ENCODE peak calls at places on chromosome 2, in nine cellular contexts. One of them, this sample, is unnamed.

GRCh38 chr2:20227894-20228505 is 3.1 kb upstream of the SDC1 start:
- DNase-seq in IMR-90: no peak
- DNase-seq in A549: no peak
- DNase-seq in uterus: no peak
- DNase-seq in Peyer's patch: no peak
- DNase-seq in tibial nerve: no peak
- DNase-seq in HCT116: no peak
- DNase-seq in adrenal gland: no peak
- DNase-seq in stomach: no peak
- DNase-seq in this sample: no peak

GRCh38 chr2:61423714-61424113 is 47.2 kb downstream of the USP34 start:
- DNase-seq in tibial nerve: no peak
- DNase-seq in adrenal gland: no peak
- DNase-seq in Peyer's patch: no peak
- DNase-seq in stomach: no peak
- DNase-seq in uterus: no peak
- DNase-seq in A549: peak; percentile 41
- DNase-seq in IMR-90: peak; percentile 69
- DNase-seq in HCT116: no peak
- DNase-seq in this sample: no peak

GRCh38 chr2:21800356-21800755 is 676.6 kb downstream of the TDRD15 start:
- DNase-seq in Peyer's patch: no peak
- DNase-seq in uterus: no peak
- DNase-seq in A549: no peak
- DNase-seq in IMR-90: peak; percentile 67
- DNase-seq in tibial nerve: no peak
- DNase-seq in stomach: no peak
- DNase-seq in adrenal gland: no peak
- DNase-seq in HCT116: no peak
- DNase-seq in this sample: no peak

GRCh38 chr2:198517961-198518360 is 713.6 kb downstream of the PLCL1 start:
- DNase-seq in IMR-90: no peak
- DNase-seq in HCT116: no peak
- DNase-seq in adrenal gland: no peak
- DNase-seq in A549: no peak
- DNase-seq in uterus: no peak
- DNase-seq in Peyer's patch: no peak
- DNase-seq in stomach: no peak
- DNase-seq in tibial nerve: no peak
- DNase-seq in this sample: no peak

GRCh38 chr2:15832310-15832709 is 108.0 kb upstream of the MYCN start:
- DNase-seq in IMR-90: no peak
- DNase-seq in HCT116: no peak
- DNase-seq in uterus: no peak
- DNase-seq in Peyer's patch: no peak
- DNase-seq in A549: no peak
- DNase-seq in tibial nerve: no peak
- DNase-seq in adrenal gland: no peak
- DNase-seq in stomach: no peak
- DNase-seq in this sample: no peak

GRCh38 chr2:101344173-101344572 is 35.7 kb upstream of the RNF149 start:
- DNase-seq in A549: no peak
- DNase-seq in stomach: no peak
- DNase-seq in adrenal gland: no peak
- DNase-seq in IMR-90: no peak
- DNase-seq in Peyer's patch: no peak
- DNase-seq in tibial nerve: no peak
- DNase-seq in HCT116: no peak
- DNase-seq in uterus: no peak
- DNase-seq in this sample: no peak

GRCh38 chr2:84891355-84892010 is 10.6 kb upstream of the TRABD2A start:
- DNase-seq in HCT116: no peak
- DNase-seq in stomach: no peak
- DNase-seq in uterus: no peak
- DNase-seq in tibial nerve: no peak
- DNase-seq in adrenal gland: no peak
- DNase-seq in A549: no peak
- DNase-seq in Peyer's patch: no peak
- DNase-seq in IMR-90: no peak
- DNase-seq in this sample: no peak

GRCh38 chr2:232512557-232512956 is 7.6 kb upstream of the PRSS56 start:
- DNase-seq in uterus: no peak
- DNase-seq in tibial nerve: no peak
- DNase-seq in stomach: no peak
- DNase-seq in Peyer's patch: no peak
- DNase-seq in A549: no peak
- DNase-seq in adrenal gland: no peak
- DNase-seq in HCT116: no peak
- DNase-seq in IMR-90: no peak
- DNase-seq in this sample: no peak

GRCh38 chr2:46308081-46308480 is 10.9 kb downstream of the EPAS1 start:
- DNase-seq in adrenal gland: no peak
- DNase-seq in A549: no peak
- DNase-seq in Peyer's patch: no peak
- DNase-seq in IMR-90: no peak
- DNase-seq in uterus: no peak
- DNase-seq in stomach: no peak
- DNase-seq in tibial nerve: no peak
- DNase-seq in HCT116: no peak
- DNase-seq in this sample: no peak

GRCh38 chr2:222483513-222484039 is 59.2 kb downstream of the SGPP2 start:
- DNase-seq in uterus: no peak
- DNase-seq in stomach: no peak
- DNase-seq in IMR-90: no peak
- DNase-seq in Peyer's patch: no peak
- DNase-seq in tibial nerve: no peak
- DNase-seq in A549: no peak
- DNase-seq in HCT116: no peak
- DNase-seq in adrenal gland: no peak
- DNase-seq in this sample: no peak

GRCh38 chr2:207674826-207675225 is 36.6 kb upstream of the CCNYL1 start:
- DNase-seq in uterus: no peak
- DNase-seq in tibial nerve: no peak
- DNase-seq in stomach: no peak
- DNase-seq in IMR-90: no peak
- DNase-seq in HCT116: no peak
- DNase-seq in A549: peak; percentile 52
- DNase-seq in adrenal gland: no peak
- DNase-seq in Peyer's patch: no peak
- DNase-seq in this sample: no peak

DNA sequence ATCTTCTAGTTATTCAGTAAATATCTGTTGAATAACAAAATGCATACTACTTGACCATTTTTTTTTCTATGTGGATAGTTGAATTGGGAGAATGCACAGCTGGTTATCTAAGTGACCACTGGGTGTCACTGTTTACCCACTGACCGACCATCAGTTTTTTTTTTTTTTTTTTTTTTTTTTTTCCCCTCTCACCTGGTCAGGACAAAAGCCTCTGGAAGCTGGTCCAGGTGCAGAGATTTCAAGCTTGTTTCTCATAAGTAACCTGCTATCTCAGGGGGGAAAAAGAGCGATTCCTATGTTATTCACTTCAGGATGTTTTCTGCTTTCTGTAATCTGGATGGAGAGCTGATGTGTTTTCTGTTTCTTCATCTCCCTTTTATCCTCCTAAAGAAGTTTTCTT is 256.0 kb downstream of the DCDC2C start:
- DNase-seq in stomach: no peak
- DNase-seq in tibial nerve: no peak
- DNase-seq in uterus: no peak
- DNase-seq in IMR-90: peak; percentile 14
- DNase-seq in adrenal gland: no peak
- DNase-seq in HCT116: peak; percentile 27
- DNase-seq in A549: peak; percentile 40
- DNase-seq in Peyer's patch: no peak
- DNase-seq in this sample: no peak
- TF ChIP-seq CTCF in stomach: no peak
- TF ChIP-seq CTCF in tibial nerve: peak; percentile 50
- TF ChIP-seq CTCF in uterus: peak; percentile 19
- TF ChIP-seq CTCF in IMR-90: peak; percentile 72
- TF ChIP-seq CTCF in adrenal gland: peak; percentile 79
- TF ChIP-seq CTCF in HCT116: peak; percentile 63
- TF ChIP-seq CTCF in A549: peak; percentile 95
- TF ChIP-seq CTCF in Peyer's patch: peak; percentile 43
- TF ChIP-seq CTCF in this sample: peak; percentile 53

DNA sequence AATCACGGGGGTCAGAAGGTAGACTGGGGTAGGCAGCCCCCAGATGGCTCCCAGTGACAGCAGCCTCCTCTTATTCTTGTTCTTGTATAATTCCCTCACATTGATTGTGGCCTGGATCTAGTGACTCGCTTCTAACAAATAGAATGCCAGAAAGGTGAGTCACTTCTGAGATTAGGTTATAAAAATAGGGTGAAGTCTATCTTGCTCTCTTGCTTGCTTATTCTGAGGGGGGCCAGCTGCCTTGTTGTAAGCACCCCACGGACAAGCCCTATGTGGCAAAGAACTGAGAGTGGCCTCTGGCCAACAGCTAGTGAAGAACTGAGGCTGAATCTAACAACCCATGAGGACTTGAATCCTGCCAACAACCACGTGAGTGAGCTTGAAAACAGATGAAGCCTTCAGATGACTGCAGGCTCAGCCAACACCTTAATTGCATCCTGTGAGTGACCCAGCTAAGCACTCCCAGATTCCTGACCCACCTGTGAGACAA is 15.6 kb upstream of the RMND5A start:
- DNase-seq in Peyer's patch: no peak
- DNase-seq in tibial nerve: no peak
- DNase-seq in adrenal gland: no peak
- DNase-seq in stomach: peak; percentile 62
- DNase-seq in IMR-90: peak; percentile 78
- DNase-seq in HCT116: peak; percentile 75
- DNase-seq in uterus: peak; percentile 26
- DNase-seq in A549: peak; percentile 77
- DNase-seq in this sample: no peak
- TF ChIP-seq POLR2A in Peyer's patch: peak; percentile 73
- TF ChIP-seq POLR2A in tibial nerve: no peak
- TF ChIP-seq POLR2A in adrenal gland: peak; percentile 52
- TF ChIP-seq POLR2A in stomach: no peak
- TF ChIP-seq POLR2A in IMR-90: no peak
- TF ChIP-seq POLR2A in HCT116: no peak
- TF ChIP-seq POLR2A in uterus: no peak
- TF ChIP-seq POLR2A in A549: no peak
- TF ChIP-seq POLR2A in this sample: no peak

DNA sequence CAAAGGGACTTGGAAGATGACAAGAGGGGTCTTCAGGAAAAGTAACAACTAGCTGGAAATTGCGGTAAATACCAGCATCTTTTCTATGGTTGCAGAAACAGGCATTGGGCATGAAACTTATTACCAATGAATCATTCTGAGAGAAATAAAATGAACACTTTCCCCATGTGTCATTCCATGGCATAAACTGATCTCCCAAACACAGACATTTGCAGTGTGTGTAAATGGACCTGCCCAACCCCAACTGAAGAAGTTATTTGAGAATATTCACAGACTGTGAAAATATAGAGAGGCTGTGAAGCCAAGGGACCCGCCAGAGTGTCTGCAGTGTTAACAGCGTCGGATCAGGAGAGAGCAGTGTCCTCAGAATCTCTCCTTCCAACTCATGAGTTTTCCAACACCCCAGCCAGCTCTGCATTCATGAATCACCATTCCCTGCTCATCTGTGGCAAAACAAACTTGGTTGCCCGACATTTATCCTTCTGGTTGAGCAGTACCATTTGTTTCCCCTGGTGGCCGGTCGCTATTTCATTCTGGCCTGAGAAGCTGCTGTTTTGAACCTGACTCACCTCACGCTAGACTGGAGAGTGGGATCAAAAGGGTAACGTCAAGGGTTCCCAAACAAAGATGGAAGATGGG is 238.4 kb downstream of the PID1 start:
- DNase-seq in Peyer's patch: no peak
- DNase-seq in HCT116: no peak
- DNase-seq in IMR-90: no peak
- DNase-seq in uterus: no peak
- DNase-seq in tibial nerve: no peak
- DNase-seq in A549: no peak
- DNase-seq in stomach: no peak
- DNase-seq in adrenal gland: no peak
- DNase-seq in this sample: no peak
- TF ChIP-seq CTCF in Peyer's patch: no peak
- TF ChIP-seq CTCF in HCT116: no peak
- TF ChIP-seq CTCF in IMR-90: no peak
- TF ChIP-seq CTCF in uterus: no peak
- TF ChIP-seq CTCF in tibial nerve: no peak
- TF ChIP-seq CTCF in A549: no peak
- TF ChIP-seq CTCF in stomach: no peak
- TF ChIP-seq CTCF in adrenal gland: no peak
- TF ChIP-seq CTCF in this sample: no peak

GRCh38 chr2:113978524-113979171 is 88.8 kb downstream of the ACTR3 start:
- DNase-seq in uterus: no peak
- DNase-seq in stomach: no peak
- DNase-seq in HCT116: no peak
- DNase-seq in IMR-90: no peak
- DNase-seq in tibial nerve: no peak
- DNase-seq in A549: no peak
- DNase-seq in adrenal gland: no peak
- DNase-seq in Peyer's patch: no peak
- DNase-seq in this sample: no peak

GRCh38 chr2:113977060-113977659 is 87.3 kb downstream of the ACTR3 start:
- DNase-seq in A549: no peak
- DNase-seq in adrenal gland: no peak
- DNase-seq in tibial nerve: no peak
- DNase-seq in HCT116: no peak
- DNase-seq in IMR-90: peak; percentile 27
- DNase-seq in uterus: no peak
- DNase-seq in stomach: no peak
- DNase-seq in Peyer's patch: no peak
- DNase-seq in this sample: no peak

GRCh38 chr2:113974727-113975126 is 84.8 kb downstream of the ACTR3 start:
- DNase-seq in tibial nerve: no peak
- DNase-seq in A549: no peak
- DNase-seq in stomach: no peak
- DNase-seq in adrenal gland: no peak
- DNase-seq in HCT116: no peak
- DNase-seq in uterus: no peak
- DNase-seq in IMR-90: no peak
- DNase-seq in Peyer's patch: no peak
- DNase-seq in this sample: no peak

GRCh38 chr2:113977660-113978523 is 88.0 kb downstream of the ACTR3 start:
- DNase-seq in uterus: no peak
- DNase-seq in adrenal gland: no peak
- DNase-seq in stomach: no peak
- DNase-seq in IMR-90: peak; percentile 72
- DNase-seq in Peyer's patch: no peak
- DNase-seq in A549: no peak
- DNase-seq in tibial nerve: peak; percentile 45
- DNase-seq in HCT116: peak; percentile 76
- DNase-seq in this sample: peak; percentile 49

DNA sequence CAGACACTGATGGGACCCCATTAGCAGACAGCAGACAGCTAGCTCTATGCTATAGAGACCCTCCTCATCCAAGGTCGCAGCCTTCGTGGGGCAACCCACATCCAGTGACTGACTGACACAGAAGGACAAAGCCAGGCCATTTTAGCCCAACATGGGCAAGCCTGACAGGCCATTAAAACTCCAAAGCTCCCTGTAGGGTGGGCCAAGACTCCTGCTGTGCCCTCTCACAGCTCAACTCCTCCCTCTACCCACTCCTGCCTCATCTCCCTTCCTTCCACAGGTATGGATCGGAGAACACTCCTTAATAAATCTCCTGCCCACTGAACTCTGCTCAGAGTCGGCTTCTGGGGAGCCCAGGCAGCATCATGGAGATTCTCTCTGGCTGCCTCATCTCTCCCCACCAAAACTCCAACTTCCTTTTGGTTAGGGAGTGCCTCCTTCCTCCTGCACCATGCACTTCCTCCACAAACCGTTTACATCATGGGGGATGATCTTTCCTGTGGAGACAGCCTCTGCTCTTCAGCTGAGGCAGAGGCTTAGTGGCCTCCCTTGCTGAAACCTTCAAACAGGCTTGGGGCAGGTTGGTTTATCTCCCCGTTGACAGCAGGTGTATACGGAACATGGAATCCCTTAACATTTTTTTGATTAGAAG is 86.5 kb downstream of the ACTR3 start:
- DNase-seq in A549: no peak
- DNase-seq in Peyer's patch: no peak
- DNase-seq in HCT116: no peak
- DNase-seq in adrenal gland: no peak
- DNase-seq in IMR-90: no peak
- DNase-seq in uterus: no peak
- DNase-seq in stomach: no peak
- DNase-seq in tibial nerve: no peak
- DNase-seq in this sample: no peak
- TF ChIP-seq POLR2A in A549: no peak
- TF ChIP-seq POLR2A in Peyer's patch: no peak
- TF ChIP-seq POLR2A in HCT116: no peak
- TF ChIP-seq POLR2A in adrenal gland: no peak
- TF ChIP-seq POLR2A in IMR-90: no peak
- TF ChIP-seq POLR2A in uterus: no peak
- TF ChIP-seq POLR2A in stomach: no peak
- TF ChIP-seq POLR2A in tibial nerve: no peak
- TF ChIP-seq POLR2A in this sample: no peak

This sample was measured in testis.